ENCODE peak calls at places on chromosomes 7 and 10, in five cellular contexts. One of them, this sample, is unnamed.

GRCh38 chr10:71921319-71922027 is 42.7 kb upstream of the CHST3 start:
- DNase-seq in transverse colon: peak; percentile 37
- DNase-seq in left cardiac atrium: peak; percentile 75
- DNase-seq in stimulated activated CD4-positive, alpha-beta T cell treated with anti-CD3 and anti-CD28 coated beads, Interleukin-1b, Interleukin-23, amount 100 ng/mL, for 24 hours: no peak
- DNase-seq in thoracic aorta: peak; percentile 13
- DNase-seq in this sample: peak; percentile 85

GRCh38 chr10:47406870-47407648 is 23.0 kb upstream of the ZNF488 start:
- DNase-seq in transverse colon: no peak
- DNase-seq in left cardiac atrium: no peak
- DNase-seq in stimulated activated CD4-positive, alpha-beta T cell treated with anti-CD3 and anti-CD28 coated beads, Interleukin-1b, Interleukin-23, amount 100 ng/mL, for 24 hours: no peak
- DNase-seq in thoracic aorta: no peak
- DNase-seq in this sample: no peak

GRCh38 chr10:77237120-77237519 is 400.5 kb downstream of the KCNMA1 start:
- DNase-seq in transverse colon: no peak
- DNase-seq in left cardiac atrium: no peak
- DNase-seq in stimulated activated CD4-positive, alpha-beta T cell treated with anti-CD3 and anti-CD28 coated beads, Interleukin-1b, Interleukin-23, amount 100 ng/mL, for 24 hours: no peak
- DNase-seq in thoracic aorta: no peak
- DNase-seq in this sample: no peak

GRCh38 chr7:4235596-4235995 is 446.5 kb upstream of the FOXK1 start:
- DNase-seq in transverse colon: no peak
- DNase-seq in left cardiac atrium: no peak
- DNase-seq in stimulated activated CD4-positive, alpha-beta T cell treated with anti-CD3 and anti-CD28 coated beads, Interleukin-1b, Interleukin-23, amount 100 ng/mL, for 24 hours: no peak
- DNase-seq in thoracic aorta: no peak
- DNase-seq in this sample: no peak

GRCh38 chr10:30502266-30503058 is 68.5 kb downstream of the MAP3K8 start:
- DNase-seq in transverse colon: peak; percentile 43
- DNase-seq in left cardiac atrium: no peak
- DNase-seq in stimulated activated CD4-positive, alpha-beta T cell treated with anti-CD3 and anti-CD28 coated beads, Interleukin-1b, Interleukin-23, amount 100 ng/mL, for 24 hours: no peak
- DNase-seq in thoracic aorta: no peak
- DNase-seq in this sample: no peak

GRCh38 chr10:73166972-73167371 is 836 bp downstream of the ECD start:
- DNase-seq in transverse colon: no peak
- DNase-seq in left cardiac atrium: no peak
- DNase-seq in stimulated activated CD4-positive, alpha-beta T cell treated with anti-CD3 and anti-CD28 coated beads, Interleukin-1b, Interleukin-23, amount 100 ng/mL, for 24 hours: no peak
- DNase-seq in thoracic aorta: no peak
- DNase-seq in this sample: no peak

GRCh38 chr7:141864765-141865447 is 23.6 kb upstream of the PRSS37 start:
- DNase-seq in transverse colon: no peak
- DNase-seq in left cardiac atrium: no peak
- DNase-seq in stimulated activated CD4-positive, alpha-beta T cell treated with anti-CD3 and anti-CD28 coated beads, Interleukin-1b, Interleukin-23, amount 100 ng/mL, for 24 hours: no peak
- DNase-seq in thoracic aorta: no peak
- DNase-seq in this sample: no peak

GRCh38 chr10:122748496-122748895 is 48.9 kb upstream of the C10orf120 start:
- DNase-seq in transverse colon: no peak
- DNase-seq in left cardiac atrium: no peak
- DNase-seq in stimulated activated CD4-positive, alpha-beta T cell treated with anti-CD3 and anti-CD28 coated beads, Interleukin-1b, Interleukin-23, amount 100 ng/mL, for 24 hours: no peak
- DNase-seq in thoracic aorta: no peak
- DNase-seq in this sample: no peak

GRCh38 chr7:117808910-117809705 is 64.1 kb downstream of the CTTNBP2 start:
- DNase-seq in transverse colon: no peak
- DNase-seq in left cardiac atrium: no peak
- DNase-seq in stimulated activated CD4-positive, alpha-beta T cell treated with anti-CD3 and anti-CD28 coated beads, Interleukin-1b, Interleukin-23, amount 100 ng/mL, for 24 hours: no peak
- DNase-seq in thoracic aorta: no peak
- DNase-seq in this sample: no peak

GRCh38 chr10:124325658-124325965 is 93.1 kb downstream of the OAT start:
- DNase-seq in transverse colon: no peak
- DNase-seq in left cardiac atrium: no peak
- DNase-seq in stimulated activated CD4-positive, alpha-beta T cell treated with anti-CD3 and anti-CD28 coated beads, Interleukin-1b, Interleukin-23, amount 100 ng/mL, for 24 hours: no peak
- DNase-seq in thoracic aorta: no peak
- DNase-seq in this sample: no peak

GRCh38 chr10:86400705-86401587 is 34.4 kb upstream of the GRID1 start:
- DNase-seq in transverse colon: peak; percentile 59
- DNase-seq in left cardiac atrium: peak; percentile 75
- DNase-seq in stimulated activated CD4-positive, alpha-beta T cell treated with anti-CD3 and anti-CD28 coated beads, Interleukin-1b, Interleukin-23, amount 100 ng/mL, for 24 hours: peak; percentile 65
- DNase-seq in thoracic aorta: no peak
- DNase-seq in this sample: peak; percentile 68

This sample was measured in thyroid gland.